ENCODE peak calls at places on chromosomes 16 and 17, in four cellular contexts. Q is NCI-H1930; G is stimulated activated CD4-positive, alpha-beta T cell treated with anti-CD3 and anti-CD28 coated beads, Interleukin-15, amount 100 ng/mL, for 24 hours; S is HFF-Myc. R is an unnamed sample.

GRCh38 chr17:43942286-43942685 is at the start of gene PPY:
- DNase-seq in G (no peak), Q (no peak), S (no peak), R (no peak)

GRCh38 chr16:89920723-89921122 is 2.1 kb downstream of the MC1R start:
- DNase-seq in S (no peak), G (no peak), Q (no peak), R (no peak)

GRCh38 chr16:88865310-88865709 is 1.1 kb downstream of the PABPN1L start:
- DNase-seq in G (no peak), Q (no peak), S (no peak), R (no peak)

GRCh38 chr17:77473615-77474226 is 333.0 kb downstream of the SEC14L1 start:
- DNase-seq in S (no peak), Q (no peak), G (peak), R (no peak)

GRCh38 chr16:4261557-4262172 is 11.2 kb downstream of the TFAP4 start:
- DNase-seq in S (no peak), G (peak), Q (no peak), R (peak)

GRCh38 chr17:63033142-63033541 is 67.1 kb downstream of the TANC2 start:
- DNase-seq in G (no peak), S (no peak), Q (no peak), R (no peak)

GRCh38 chr17:74391771-74392170 is 24.5 kb downstream of the GPR142 start:
- DNase-seq in G (no peak), Q (no peak), S (no peak), R (no peak)

GRCh38 chr17:78104540-78104941 is 24.0 kb downstream of the TMC6 start:
- DNase-seq in G (no peak), Q (no peak), S (no peak), R (no peak)

GRCh38 chr16:48076455-48077012 is 79.3 kb downstream of the ABCC12 start:
- DNase-seq in S (no peak), Q (no peak), G (no peak), R (no peak)

GRCh38 chr17:57372156-57372555 is 115.8 kb downstream of the MSI2 start:
- DNase-seq in S (no peak), G (no peak), Q (no peak), R (no peak)

GRCh38 chr17:52604105-52604504 is 445.6 kb upstream of the CA10 start:
- DNase-seq in G (no peak), Q (no peak), S (no peak), R (no peak)

GRCh38 chr17:81859906-81860755 is at the start of gene P4HB:
- DNase-seq in G (no peak), Q (no peak), S (no peak), R (no peak)

GRCh38 chr17:62628845-62629555 is 1.5 kb downstream of the MRC2 start:
- DNase-seq in G (no peak), S (no peak), Q (no peak), R (no peak)

GRCh38 chr16:80369559-80369958 is 171.2 kb upstream of the DYNLRB2 start:
- DNase-seq in Q (no peak), S (peak), G (no peak), R (no peak)

GRCh38 chr16:4212207-4212933 is 29.5 kb downstream of the SRL start:
- DNase-seq in G (no peak), Q (no peak), S (no peak), R (no peak)

GRCh38 chr16:85918436-85918835 is 19.5 kb downstream of the IRF8 start:
- DNase-seq in Q (no peak), S (no peak), G (no peak), R (no peak)